ENCODE peak calls at places on chromosomes 12 and 14, in ten cellular contexts. C is heart right ventricle, D is stomach, W is Caco-2, Q is cardiac muscle cell, E is ascending aorta, R is GM23338, Z is Panc1, K is upper lobe of left lung, A is body of pancreas. I is an unnamed sample. For H3K4me1, the result is how much of the 10 kb centered on the place peaks cover.

GRCh38 chr12:128976120-128976519 is 122.8 kb downstream of the GLT1D1 start:
- DNase-seq in R (peak), D (no peak), C (no peak), E (no peak), K (no peak), Q (peak), A (peak), Z (no peak), W (no peak), I (peak)

GRCh38 chr14:100105357-100106169 is 40.3 kb downstream of the EVL start:
- DNase-seq in D (no peak), A (no peak), R (no peak), C (no peak), W (no peak), Q (no peak), Z (no peak), K (no peak), E (no peak), I (no peak)

GRCh38 chr14:33693237-33693636 is 257.6 kb downstream of the EGLN3 start:
- DNase-seq in K (no peak), C (no peak), E (no peak), R (no peak), W (no peak), Z (no peak), Q (no peak), D (no peak), A (no peak), I (no peak)

GRCh38 chr12:4307593-4308333 is 13.2 kb upstream of the TIGAR start:
- DNase-seq in D (peak), E (peak), Q (peak), Z (peak), R (peak), K (peak), C (peak), W (peak), A (peak), I (peak)

GRCh38 chr12:54603872-54604271 is 15.4 kb upstream of the PPP1R1A start:
- DNase-seq in W (no peak), R (no peak), A (no peak), K (no peak), Z (no peak), Q (no peak), C (no peak), E (no peak), D (no peak), I (no peak)

GRCh38 chr12:126588586-126589249 is 1523.5 kb downstream of the AACS start:
- DNase-seq in K (no peak), W (no peak), Z (no peak), D (no peak), C (no peak), Q (no peak), E (no peak), A (no peak), R (no peak), I (no peak)

GRCh38 chr12:82817368-82817767 is 130.7 kb downstream of the TMTC2 start:
- DNase-seq in E (no peak), C (no peak), Q (no peak), W (no peak), Z (no peak), A (no peak), R (no peak), D (no peak), K (no peak), I (no peak)

GRCh38 chr12:94280063-94280462 is 131.7 kb downstream of the PLXNC1 start:
- DNase-seq in C (no peak), Z (no peak), A (no peak), Q (no peak), E (no peak), R (no peak), D (no peak), W (no peak), K (no peak), I (no peak)

GRCh38 chr14:22836301-22837058 is at the start of gene MMP14:
- DNase-seq in W (peak), K (peak), C (peak), Z (no peak), E (peak), A (peak), D (peak), R (peak), Q (no peak), I (peak)

GRCh38 chr14:21047378-21047781 is 5.2 kb downstream of the RNASE7 start:
- DNase-seq in K (no peak), W (no peak), Z (no peak), D (no peak), R (no peak), E (no peak), A (no peak), Q (no peak), C (no peak), I (no peak)

GRCh38 chr12:84355561-84355960 is 557.0 kb downstream of the SLC6A15 start:
- DNase-seq in R (no peak), W (no peak), C (no peak), K (no peak), Q (no peak), D (no peak), A (no peak), Z (no peak), E (no peak), I (no peak)

GRCh38 chr14:64807588-64807987 is 72.1 kb downstream of the SPTB start:
- DNase-seq in E (no peak), C (peak), D (no peak), K (peak), Z (no peak), A (no peak), Q (no peak), R (no peak), W (no peak), I (no peak)

GRCh38 chr14:58826845-58827686 is 189.3 kb downstream of the DACT1 start:
- DNase-seq in A (no peak), C (no peak), W (no peak), Q (no peak), E (no peak), Z (no peak), D (no peak), K (no peak), R (peak), I (no peak)

GRCh38 chr14:43706901-43707300 is 800.2 kb downstream of the FSCB start:
- DNase-seq in K (no peak), Z (no peak), Q (no peak), E (no peak), C (no peak), A (no peak), R (no peak), D (no peak), W (no peak), I (no peak)

GRCh38 chr12:26488339-26488738 is 293.0 kb downstream of the SSPN start:
- DNase-seq in Q (no peak), Z (no peak), A (no peak), W (no peak), K (no peak), D (no peak), E (no peak), R (peak), C (no peak), I (peak)

GRCh38 chr12:106750524-106750923 is 24.0 kb upstream of the RIC8B start:
- DNase-seq in C (no peak), Q (no peak), Z (no peak), K (no peak), D (no peak), A (no peak), E (no peak), W (no peak), R (no peak), I (no peak)

GRCh38 chr12:916240-916639 is 33.3 kb downstream of the RAD52 start:
- DNase-seq in A (no peak), W (no peak), Q (no peak), Z (no peak), K (peak), R (peak), D (no peak), C (no peak), E (no peak), I (no peak)

GRCh38 chr12:104729091-104729490 is 229.0 kb downstream of the SLC41A2 start:
- DNase-seq in Z (no peak), C (no peak), R (no peak), Q (no peak), E (no peak), A (no peak), K (no peak), W (no peak), D (no peak), I (no peak)

GRCh38 chr12:70248916-70249315 is 5.7 kb downstream of the CNOT2 start:
- DNase-seq in E (no peak), W (no peak), D (no peak), Z (no peak), R (no peak), A (no peak), K (no peak), C (no peak), Q (no peak), I (no peak)
- H3K4me1 ChIP-seq in E (under half), W (under half), D (half or more), Z (under half), R (half or more), A (half or more), K (half or more), C (half or more), Q (under half), I (under half)

GRCh38 chr14:77615231-77616132 is 955 bp downstream of the SPTLC2 start:
- DNase-seq in E (no peak), D (no peak), W (peak), R (peak), Z (no peak), K (no peak), Q (peak), A (peak), C (no peak), I (peak)

GRCh38 chr14:77616133-77616453 is 344 bp downstream of the SPTLC2 start:
- DNase-seq in K (no peak), D (no peak), W (no peak), A (no peak), E (no peak), C (no peak), Z (no peak), Q (no peak), R (no peak), I (no peak)

GRCh38 chr14:77618381-77618780 is 1.9 kb upstream of the SPTLC2 start:
- DNase-seq in Z (no peak), K (no peak), C (no peak), R (no peak), Q (no peak), W (no peak), D (no peak), E (no peak), A (no peak), I (no peak)

GRCh38 chr14:77613207-77613606 is 3.2 kb downstream of the SPTLC2 start:
- DNase-seq in K (no peak), Z (no peak), D (no peak), R (no peak), Q (no peak), C (no peak), A (no peak), W (no peak), E (no peak), I (no peak)

DNA sequence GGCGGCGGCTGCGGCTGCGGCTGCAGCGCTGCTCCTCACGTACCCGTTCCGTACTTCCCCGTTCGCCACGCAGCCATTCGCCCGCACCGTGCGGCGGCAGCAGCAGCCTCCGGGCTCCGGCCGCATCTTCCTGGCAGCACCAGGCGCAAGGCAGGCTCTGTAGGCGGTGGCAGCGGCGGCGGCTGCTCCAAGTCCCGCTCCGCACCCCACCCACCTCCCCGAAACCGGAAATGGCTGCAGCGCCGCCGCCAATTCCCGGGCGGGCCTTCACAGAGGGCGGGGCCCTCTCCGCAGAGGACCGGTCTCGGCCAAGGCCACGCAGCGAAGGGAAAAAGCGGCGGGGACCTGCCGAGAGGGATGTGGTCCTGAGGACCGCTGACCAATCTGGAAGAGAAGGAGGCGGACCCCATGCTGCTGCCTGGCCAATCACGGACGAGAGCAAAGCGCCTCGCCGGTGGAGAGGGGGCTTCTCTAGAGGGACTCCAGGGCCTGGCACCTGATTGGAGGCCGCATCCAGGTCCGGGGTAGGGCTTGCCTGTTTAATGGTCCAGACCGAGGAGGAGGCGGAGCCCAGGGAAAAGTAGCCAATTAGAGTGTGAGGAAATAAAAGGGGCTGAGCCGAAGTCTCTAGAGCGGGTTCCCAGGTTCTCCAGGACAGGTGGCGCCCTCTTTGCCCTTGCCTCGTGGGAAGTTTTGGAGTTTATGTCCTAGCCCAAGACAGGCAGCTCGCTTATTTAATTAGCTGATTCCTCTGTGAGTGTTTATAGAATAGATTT is at the start of gene SPTLC2:
- DNase-seq in D (peak), Z (peak), C (peak), W (peak), Q (peak), K (peak), A (peak), R (peak), E (peak), I (peak)
- TF ChIP-seq CTCF in D (no peak), Z (peak), C (no peak), W (peak), Q (no peak), K (no peak), A (peak), R (peak), E (no peak), I (peak)

DNA sequence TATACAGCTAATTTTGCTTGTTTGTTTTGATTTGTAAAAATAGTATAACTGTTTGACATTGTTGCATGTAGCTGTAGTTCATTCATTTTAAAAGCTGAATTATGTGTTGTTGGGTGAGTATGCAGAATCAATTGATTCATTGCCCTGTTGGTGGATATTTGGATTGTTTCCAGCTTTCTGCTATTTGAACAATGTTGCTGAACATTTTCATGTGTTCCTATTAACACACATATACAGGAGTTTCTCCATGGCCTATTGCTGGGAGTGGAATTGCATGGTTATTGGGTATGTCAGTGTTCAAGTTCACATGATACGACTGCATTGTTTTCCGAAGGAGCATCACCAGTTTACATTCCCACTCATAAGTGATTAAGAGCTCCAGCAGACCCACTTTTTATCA is 75.3 kb downstream of the SRGAP1 start:
- DNase-seq in D (no peak), Q (no peak), R (no peak), W (no peak), K (no peak), E (no peak), A (no peak), Z (no peak), C (no peak), I (no peak)
- H3K4me1 ChIP-seq in D (under half), Q (under half), R (under half), W (half or more), K (under half), E (under half), A (half or more), Z (half or more), C (under half), I (under half)

DNA sequence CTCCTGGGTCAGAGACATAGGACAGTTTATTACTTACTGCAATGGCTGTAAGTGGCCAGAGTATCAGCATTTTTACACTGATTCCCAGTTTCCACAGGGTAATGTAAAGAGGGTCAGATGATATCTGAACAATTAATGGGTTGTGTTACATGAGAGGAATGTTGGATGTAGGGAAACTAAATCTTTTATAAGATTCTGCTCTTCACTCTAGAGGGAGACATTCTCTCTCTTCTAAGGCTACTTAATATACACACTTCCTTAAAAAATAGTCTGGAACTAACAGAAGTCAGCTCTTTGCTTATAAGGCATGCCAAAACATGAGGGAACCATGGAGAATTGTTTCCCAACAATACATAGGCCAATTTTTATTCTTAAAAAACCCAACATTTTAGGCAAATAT is 389.8 kb downstream of the ETNK1 start:
- DNase-seq in Z (no peak), W (no peak), C (no peak), R (no peak), D (no peak), K (no peak), E (no peak), A (no peak), Q (no peak), I (no peak)
- TF ChIP-seq CTCF in Z (no peak), W (no peak), C (no peak), R (no peak), D (no peak), K (no peak), E (no peak), A (no peak), Q (no peak), I (no peak)

GRCh38 chr12:12506541-12506940 is 56.1 kb downstream of the DUSP16 start:
- DNase-seq in Z (no peak), K (no peak), W (peak), Q (no peak), A (no peak), E (no peak), D (no peak), C (no peak), R (peak), I (peak)
- H3K4me1 ChIP-seq in Z (under half), K (under half), W (under half), Q (under half), A (under half), E (under half), D (half or more), C (half or more), R (half or more), I (under half)

GRCh38 chr12:121813951-121814350 is 10.1 kb downstream of the SETD1B start:
- DNase-seq in A (no peak), C (no peak), W (no peak), D (no peak), K (no peak), E (no peak), R (no peak), Z (no peak), Q (no peak), I (no peak)

GRCh38 chr12:121811434-121812319 is 7.9 kb downstream of the SETD1B start:
- DNase-seq in A (peak), Q (peak), C (peak), E (peak), R (peak), Z (no peak), W (peak), K (peak), D (peak), I (peak)

GRCh38 chr12:121812921-121813896 is 9.4 kb downstream of the SETD1B start:
- DNase-seq in A (no peak), R (no peak), E (no peak), Z (no peak), C (no peak), D (peak), Q (no peak), W (no peak), K (peak), I (no peak)

GRCh38 chr12:121810833-121811433 is 7.1 kb downstream of the SETD1B start:
- DNase-seq in Q (no peak), A (no peak), C (no peak), Z (no peak), D (no peak), R (no peak), K (no peak), W (no peak), E (peak), I (no peak)

GRCh38 chr12:121812320-121812871 is 8.6 kb downstream of the SETD1B start:
- DNase-seq in C (peak), Q (peak), E (no peak), A (peak), R (peak), Z (no peak), D (peak), W (peak), K (peak), I (peak)
- TF ChIP-seq CTCF in C (no peak), Q (no peak), E (no peak), A (no peak), R (no peak), Z (no peak), D (peak), W (no peak), K (peak), I (no peak)

DNA sequence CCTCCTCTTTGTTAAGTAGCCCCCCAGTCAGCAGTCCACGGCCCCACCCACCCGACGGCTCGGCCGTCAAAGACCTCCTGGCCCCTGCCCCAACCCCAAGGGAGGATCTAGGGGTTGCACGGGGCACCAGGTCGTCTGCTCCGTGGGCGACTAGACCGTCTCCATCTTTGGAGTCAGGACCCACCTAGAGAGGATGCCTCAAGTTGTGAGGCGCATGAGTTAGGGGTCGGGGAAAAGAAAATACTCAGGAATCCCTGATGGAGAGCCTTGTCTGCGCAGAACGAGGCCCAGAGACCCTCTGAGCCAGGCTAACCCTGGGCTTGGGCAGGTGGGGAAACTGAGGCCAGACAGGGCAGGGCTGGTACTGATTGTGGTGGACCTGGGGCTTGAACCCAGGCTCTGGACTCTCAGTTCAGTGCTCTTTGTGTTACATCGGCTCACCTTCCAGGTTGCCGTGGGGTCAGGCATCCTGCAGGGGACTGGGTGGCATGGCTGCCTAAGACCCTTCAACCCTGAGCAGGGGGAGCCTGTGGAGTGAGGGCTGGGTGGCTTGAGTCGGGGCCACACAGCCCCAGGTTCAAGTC is 838 bp downstream of the OTUB2 start:
- DNase-seq in K (no peak), Q (no peak), A (no peak), C (no peak), Z (no peak), D (no peak), E (no peak), W (no peak), R (peak), I (no peak)
- H3K4me1 ChIP-seq in K (under half), Q (under half), A (under half), C (under half), Z (under half), D (under half), E (under half), W (under half), R (under half), I (under half)

DNA sequence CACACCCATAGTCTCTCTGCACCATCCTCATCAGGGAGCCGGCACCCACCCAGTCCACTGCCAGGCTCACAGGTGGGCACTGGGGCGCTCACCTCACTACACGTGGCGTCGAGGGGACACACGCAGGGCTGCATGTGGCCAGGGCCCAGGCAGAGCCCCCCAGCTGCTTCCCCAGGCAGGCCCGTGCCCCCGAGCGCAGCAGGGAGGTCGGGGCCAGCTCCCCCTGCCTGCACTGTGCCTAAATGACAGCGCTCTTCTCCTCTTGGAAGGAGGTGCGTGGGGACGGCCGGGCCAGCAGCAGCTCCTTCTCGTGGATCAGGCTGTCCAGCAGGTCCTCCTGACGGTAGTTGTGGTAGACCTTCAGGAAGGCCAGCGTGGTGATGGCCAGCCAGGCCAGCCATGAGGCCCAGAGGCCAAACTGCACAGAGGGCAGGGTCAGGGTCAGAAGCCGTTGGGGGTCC is 11.3 kb downstream of the TMEM179 start:
- DNase-seq in K (peak), E (no peak), D (no peak), R (peak), C (peak), A (no peak), Z (no peak), W (no peak), Q (no peak), I (no peak)
- TF ChIP-seq CTCF in K (no peak), E (no peak), D (no peak), R (peak), C (no peak), A (no peak), Z (no peak), W (no peak), Q (no peak), I (peak)

DNA sequence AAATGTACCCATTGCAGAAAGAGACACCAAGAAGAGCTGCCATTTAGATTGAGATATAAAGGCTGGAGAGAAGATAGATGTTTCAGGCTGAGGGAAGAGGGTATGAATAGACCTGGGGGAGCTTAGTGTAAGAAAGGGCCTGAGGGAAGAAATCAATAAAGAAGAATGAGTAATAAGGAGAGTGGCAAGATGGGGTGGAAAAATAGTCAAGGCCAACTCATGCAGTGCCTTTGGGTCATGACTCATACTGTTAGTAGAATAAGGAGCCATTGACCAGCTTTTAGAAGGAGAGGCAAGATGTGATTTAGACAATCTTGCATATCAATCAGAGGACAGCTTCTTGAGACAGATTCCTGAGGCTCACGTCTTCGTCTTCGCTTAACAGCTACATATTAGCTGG is 287.5 kb downstream of the DUSP6 start:
- DNase-seq in W (no peak), E (no peak), A (no peak), D (no peak), Z (no peak), R (no peak), K (no peak), C (no peak), Q (no peak), I (no peak)
- H3K4me1 ChIP-seq in W (under half), E (under half), A (under half), D (under half), Z (under half), R (under half), K (under half), C (under half), Q (under half), I (under half)